ENCODE peak calls at places on chromosomes 4 and X, in nine cellular contexts. N is ELF-1; C is immature natural killer cell; G is CD8-positive, alpha-beta memory T cell; M is NCI-H1105 treated with DMSO at 0.1 percent for 48 hours; Z is iris pigment epithelial cell; U is stimulated activated CD4-positive, alpha-beta T cell treated with anti-CD3 and anti-CD28 coated beads, Interleukin-12 subunit alpha, Interleukin-12 subunit beta, amount 100 ng/mL, for 24 hours; H is HEK293T; I is stimulated activated CD8-positive, alpha-beta memory T cell treated with anti-CD3 and anti-CD28 coated beads, Interleukin-4, amount 100 ng/mL, for 24 hours. D is an unnamed sample.

GRCh38 chr4:124053872-124054538 is 657.4 kb downstream of the SPRY1 start:
- DNase-seq in N (no peak), C (no peak), G (no peak), M (no peak), Z (peak), U (no peak), H (no peak), I (no peak), D (no peak)

GRCh38 chr4:23355263-23355662 is 534.6 kb downstream of the PPARGC1A start:
- DNase-seq in N (no peak), C (no peak), G (no peak), M (no peak), Z (no peak), U (no peak), H (no peak), I (no peak), D (no peak)

GRCh38 chrX:110032534-110033161 is 29.7 kb downstream of the TMEM164 start:
- DNase-seq in N (no peak), C (no peak), G (no peak), M (peak), Z (no peak), U (no peak), H (no peak), I (no peak), D (no peak)

GRCh38 chrX:52410439-52411394 is 41.9 kb downstream of the XAGE2 start:
- DNase-seq in N (no peak), C (no peak), G (no peak), M (no peak), Z (no peak), U (no peak), H (no peak), I (no peak), D (no peak)

GRCh38 chr4:87717276-87718031 is 67.4 kb downstream of the DMP1 start:
- DNase-seq in N (no peak), C (no peak), G (no peak), M (no peak), Z (peak), U (no peak), H (no peak), I (no peak), D (no peak)

GRCh38 chr4:187218705-187219245 is 495.1 kb upstream of the FAT1 start:
- DNase-seq in N (no peak), C (no peak), G (no peak), M (no peak), Z (no peak), U (no peak), H (no peak), I (no peak), D (no peak)

GRCh38 chr4:38177792-38178665 is 217.8 kb downstream of the PTTG2 start:
- DNase-seq in N (no peak), C (peak), G (peak), M (no peak), Z (no peak), U (no peak), H (no peak), I (no peak), D (peak)

GRCh38 chr4:35253331-35253730 is 991.0 kb downstream of the ARAP2 start:
- DNase-seq in N (no peak), C (no peak), G (no peak), M (no peak), Z (no peak), U (no peak), H (no peak), I (no peak), D (no peak)

GRCh38 chrX:123993326-123993725 is 31.8 kb downstream of the STAG2 start:
- DNase-seq in N (no peak), C (no peak), G (no peak), M (no peak), Z (peak), U (no peak), H (no peak), I (no peak), D (peak)

GRCh38 chr4:133866328-133866699 is 335.3 kb downstream of the PABPC4L start:
- DNase-seq in N (peak), C (no peak), G (no peak), M (peak), Z (peak), U (no peak), H (no peak), I (no peak), D (no peak)

GRCh38 chr4:123597586-123597985 is 201.0 kb downstream of the SPRY1 start:
- DNase-seq in N (no peak), C (no peak), G (no peak), M (no peak), Z (peak), U (no peak), H (no peak), I (no peak), D (peak)

GRCh38 chr4:647481-647880 is 22.1 kb downstream of the PDE6B start:
- DNase-seq in N (no peak), C (no peak), G (no peak), M (no peak), Z (no peak), U (no peak), H (no peak), I (no peak), D (no peak)

GRCh38 chr4:139900964-139901376 is 235.4 kb downstream of the MGST2 start:
- DNase-seq in N (no peak), C (no peak), G (no peak), M (no peak), Z (peak), U (no peak), H (no peak), I (no peak), D (no peak)

GRCh38 chr4:15233626-15234025 is 194.2 kb upstream of the C1QTNF7 start:
- DNase-seq in N (no peak), C (peak), G (peak), M (no peak), Z (peak), U (no peak), H (no peak), I (no peak), D (no peak)

GRCh38 chr4:123409301-123409700 is 12.7 kb downstream of the SPRY1 start:
- DNase-seq in N (no peak), C (no peak), G (no peak), M (no peak), Z (no peak), U (no peak), H (no peak), I (no peak), D (no peak)

GRCh38 chr4:83075696-83076095 is 38.8 kb downstream of the PLAC8 start:
- DNase-seq in N (no peak), C (no peak), G (no peak), M (no peak), Z (peak), U (no peak), H (no peak), I (no peak), D (peak)

GRCh38 chr4:89889289-89889688 is 5.4 kb upstream of the MMRN1 start:
- DNase-seq in N (no peak), C (no peak), G (no peak), M (no peak), Z (no peak), U (no peak), H (no peak), I (no peak), D (no peak)

GRCh38 chr4:70945046-70945445 is 42.9 kb downstream of the MOB1B start:
- DNase-seq in N (no peak), C (no peak), G (no peak), M (no peak), Z (peak), U (no peak), H (no peak), I (no peak), D (no peak)

GRCh38 chr4:107279729-107280128 is 243.6 kb upstream of the DKK2 start:
- DNase-seq in N (no peak), C (no peak), G (no peak), M (no peak), Z (peak), U (no peak), H (no peak), I (no peak), D (no peak)

GRCh38 chr4:82865592-82865991 is 25.4 kb downstream of the SEC31A start:
- DNase-seq in N (no peak), C (no peak), G (peak), M (no peak), Z (peak), U (no peak), H (no peak), I (no peak), D (peak)

GRCh38 chr4:41077628-41078027 is 136.7 kb downstream of the APBB2 start:
- DNase-seq in N (no peak), C (no peak), G (no peak), M (no peak), Z (no peak), U (no peak), H (no peak), I (no peak), D (no peak)

GRCh38 chr4:174222266-174222872 is 61.1 kb downstream of the FBXO8 start:
- DNase-seq in N (no peak), C (peak), G (no peak), M (peak), Z (peak), U (no peak), H (peak), I (no peak), D (peak)

GRCh38 chr4:147814334-147814733 is 82.4 kb downstream of the ARHGAP10 start:
- DNase-seq in N (no peak), C (no peak), G (no peak), M (no peak), Z (no peak), U (no peak), H (no peak), I (no peak), D (no peak)

GRCh38 chr4:2848449-2848848 is 4.8 kb downstream of the ADD1 start:
- DNase-seq in N (no peak), C (no peak), G (no peak), M (no peak), Z (peak), U (no peak), H (no peak), I (no peak), D (no peak)

GRCh38 chr4:11635336-11635735 is 206.6 kb upstream of the HS3ST1 start:
- DNase-seq in N (no peak), C (no peak), G (no peak), M (no peak), Z (peak), U (no peak), H (no peak), I (no peak), D (no peak)

GRCh38 chrX:130253916-130254315 is 14.8 kb downstream of the ZNF280C start:
- DNase-seq in N (no peak), C (no peak), G (no peak), M (peak), Z (no peak), U (no peak), H (no peak), I (no peak), D (no peak)

GRCh38 chr4:43987331-43987944 is 461.2 kb downstream of the KCTD8 start:
- DNase-seq in N (no peak), C (no peak), G (no peak), M (no peak), Z (no peak), U (no peak), H (no peak), I (no peak), D (no peak)